ENCODE peak calls at places on chromosome 2, in six cellular contexts. G, Q, Y, M, D and P are unnamed samples.

GRCh38 chr2:215579809-215580208 is 143.9 kb upstream of the FN1 start:
- DNase-seq in G (peak; percentile 88), Q (no peak), Y (peak; percentile 98), M (no peak), D (peak; percentile 60), P (peak; percentile 97)

GRCh38 chr2:160010361-160011145 is 51.9 kb downstream of the PLA2R1 start:
- DNase-seq in G (no peak), Q (no peak), Y (no peak), M (no peak), D (no peak), P (peak; percentile 16)

GRCh38 chr2:8002765-8003393 is 679.0 kb upstream of the ID2 start:
- DNase-seq in G (no peak), Q (no peak), Y (no peak), M (no peak), D (no peak), P (no peak)

GRCh38 chr2:195490304-195490703 is 166.7 kb upstream of the SLC39A10 start:
- DNase-seq in G (no peak), Q (no peak), Y (no peak), M (no peak), D (no peak), P (no peak)

GRCh38 chr2:47023332-47023731 is 107.7 kb upstream of the MCFD2 start:
- DNase-seq in G (no peak), Q (no peak), Y (no peak), M (no peak), D (no peak), P (no peak)

GRCh38 chr2:241636182-241636982 is 576 bp downstream of the THAP4 start:
- DNase-seq in G (peak; percentile 48), Q (no peak), Y (peak; percentile 41), M (peak; percentile 67), D (peak; percentile 52), P (no peak)

GRCh38 chr2:46252891-46253659 is 44.1 kb upstream of the EPAS1 start:
- DNase-seq in G (peak; percentile 52), Q (no peak), Y (peak; percentile 60), M (no peak), D (no peak), P (no peak)

GRCh38 chr2:241965931-241966412 is 96.4 kb downstream of the RTP5 start:
- DNase-seq in G (peak; percentile 98), Q (peak; percentile 67), Y (peak; percentile 88), M (no peak), D (no peak), P (peak; percentile 86)

GRCh38 chr2:239396881-239397681 is 3.7 kb downstream of the HDAC4 start:
- DNase-seq in G (no peak), Q (no peak), Y (no peak), M (peak; percentile 30), D (peak; percentile 25), P (no peak)

GRCh38 chr2:182761903-182762302 is 45.8 kb downstream of the DNAJC10 start:
- DNase-seq in G (peak; percentile 43), Q (no peak), Y (peak; percentile 81), M (no peak), D (no peak), P (peak; percentile 75)
- TF ChIP-seq CTCF in G (peak; percentile 36), Q (no peak), Y (peak; percentile 37), M (no peak), D (no peak), P (peak; percentile 21)

DNA sequence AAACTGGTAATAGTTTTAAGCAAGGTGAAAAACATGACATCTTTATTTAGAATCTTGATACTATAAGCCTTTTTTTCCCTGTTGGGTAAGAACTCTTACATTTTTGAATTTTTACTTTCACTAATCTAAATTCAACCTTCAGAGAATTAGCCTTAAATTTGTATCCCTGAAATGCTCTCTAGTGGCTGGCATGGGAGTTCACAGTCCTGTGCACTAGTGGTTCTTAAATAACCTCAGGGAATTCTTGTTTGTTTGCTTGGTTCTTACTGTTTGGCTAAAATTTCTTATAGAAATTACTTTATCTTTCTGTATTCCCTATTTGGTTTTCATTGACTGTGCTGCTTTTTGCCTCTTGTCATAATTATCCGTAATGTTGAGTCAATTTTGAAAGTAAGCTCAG is 391.2 kb upstream of the FIGN start:
- DNase-seq in G (peak; percentile 33), Q (no peak), Y (peak; percentile 11), M (no peak), D (peak; percentile 7), P (no peak)
- TF ChIP-seq CTCF in G (peak; percentile 27), Q (peak; percentile 45), Y (peak; percentile 9), M (no peak), D (peak; percentile 26), P (peak; percentile 14)

DNA sequence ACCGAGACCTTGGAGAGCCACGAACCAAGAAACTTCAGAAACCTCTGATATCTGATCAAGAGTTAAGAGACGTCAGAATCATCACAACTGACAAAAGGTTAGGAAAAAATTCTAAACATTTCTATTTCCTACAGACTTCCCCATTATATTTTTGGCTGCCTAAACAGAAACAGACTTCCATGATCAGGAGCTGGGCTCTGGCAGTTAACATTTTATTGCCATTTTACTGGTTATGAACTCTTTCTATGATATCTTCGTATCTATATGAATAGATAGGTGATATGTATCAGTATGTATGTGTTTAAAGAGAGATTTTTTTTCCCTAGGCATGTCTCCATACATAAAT is 31.1 kb upstream of the PPP1R1C start:
- DNase-seq in G (no peak), Q (no peak), Y (no peak), M (no peak), D (no peak), P (peak; percentile 8)
- TF ChIP-seq CTCF in G (no peak), Q (no peak), Y (no peak), M (no peak), D (no peak), P (no peak)

GRCh38 chr2:201275069-201275468 is 14.7 kb downstream of the CASP8 start:
- DNase-seq in G (no peak), Q (no peak), Y (no peak), M (no peak), D (no peak), P (no peak)

GRCh38 chr2:201273330-201273983 is 13.1 kb downstream of the CASP8 start:
- DNase-seq in G (no peak), Q (no peak), Y (no peak), M (no peak), D (no peak), P (no peak)

GRCh38 chr2:201279079-201279478 is 18.7 kb downstream of the CASP8 start:
- DNase-seq in G (no peak), Q (no peak), Y (no peak), M (no peak), D (no peak), P (no peak)

GRCh38 chr2:201276511-201276910 is 16.2 kb downstream of the CASP8 start:
- DNase-seq in G (no peak), Q (no peak), Y (no peak), M (no peak), D (no peak), P (no peak)

GRCh38 chr2:201275991-201276390 is 15.7 kb downstream of the CASP8 start:
- DNase-seq in G (no peak), Q (no peak), Y (no peak), M (no peak), D (no peak), P (no peak)
- TF ChIP-seq CTCF in G (no peak), Q (no peak), Y (no peak), M (no peak), D (no peak), P (no peak)

GRCh38 chr2:174142290-174142689 is 106.0 kb downstream of the OLA1 start:
- DNase-seq in G (no peak), Q (no peak), Y (no peak), M (no peak), D (no peak), P (no peak)

DNA sequence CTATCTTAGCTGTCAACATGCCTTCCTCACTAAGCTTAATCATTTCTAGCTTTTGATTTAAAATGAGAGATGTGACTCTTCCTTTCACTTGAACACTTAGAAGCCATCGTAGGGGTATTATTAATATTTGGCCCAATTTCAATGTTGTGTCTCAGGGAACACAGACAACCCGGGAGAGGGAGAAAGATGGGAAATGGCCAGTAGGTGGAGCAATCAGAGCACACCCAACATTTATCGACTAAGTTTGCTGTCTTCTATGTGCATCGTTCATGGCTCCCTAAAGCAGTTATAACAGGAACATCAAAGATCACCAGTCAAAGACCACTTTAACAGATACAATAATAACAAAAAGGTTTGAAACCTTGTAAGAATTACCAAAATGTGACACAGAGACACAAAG is 110.2 kb downstream of the OLA1 start:
- DNase-seq in G (no peak), Q (no peak), Y (peak; percentile 42), M (no peak), D (peak; percentile 48), P (peak; percentile 45)
- TF ChIP-seq CTCF in G (no peak), Q (no peak), Y (peak; percentile 30), M (no peak), D (peak; percentile 45), P (peak; percentile 45)

GRCh38 chr2:77104554-77104953 is 417.6 kb downstream of the LRRTM4 start:
- DNase-seq in G (no peak), Q (no peak), Y (no peak), M (no peak), D (no peak), P (no peak)
- TF ChIP-seq CTCF in G (no peak), Q (no peak), Y (no peak), M (no peak), D (no peak), P (no peak)

GRCh38 chr2:145040433-145040832 is 520.5 kb upstream of the ZEB2 start:
- DNase-seq in G (no peak), Q (no peak), Y (peak; percentile 58), M (no peak), D (no peak), P (no peak)

GRCh38 chr2:145041706-145042105 is 521.8 kb upstream of the ZEB2 start:
- DNase-seq in G (no peak), Q (no peak), Y (no peak), M (no peak), D (no peak), P (no peak)

GRCh38 chr2:145044506-145044905 is 524.6 kb upstream of the ZEB2 start:
- DNase-seq in G (no peak), Q (no peak), Y (no peak), M (no peak), D (no peak), P (no peak)

GRCh38 chr2:145047554-145047953 is 527.6 kb upstream of the ZEB2 start:
- DNase-seq in G (no peak), Q (no peak), Y (no peak), M (no peak), D (no peak), P (no peak)

GRCh38 chr2:145043399-145043834 is 523.5 kb upstream of the ZEB2 start:
- DNase-seq in G (no peak), Q (no peak), Y (no peak), M (no peak), D (peak; percentile 30), P (no peak)
- TF ChIP-seq CTCF in G (no peak), Q (no peak), Y (no peak), M (no peak), D (peak; percentile 9), P (no peak)